ENCODE peak calls at places on chromosomes 12 and 14, in five cellular contexts. O is K562, N is HepG2, C is WTC11, D is H1. H is an unnamed sample.

GRCh38 chr12:115572440-115572839 is 705.1 kb downstream of the MED13L start:
- DNase-seq in O (no peak), N (no peak), C (no peak), D (no peak), H (no peak)

GRCh38 chr12:27237790-27238771 is 6.0 kb upstream of the STK38L start:
- DNase-seq in O (no peak), N (no peak), C (no peak), D (no peak), H (no peak)

GRCh38 chr12:72081787-72082186 is 143.1 kb downstream of the TPH2 start:
- DNase-seq in O (no peak), N (no peak), C (no peak), D (no peak), H (no peak)

GRCh38 chr14:51419685-51420084 is 179.6 kb downstream of the TMX1 start:
- DNase-seq in O (no peak), N (no peak), C (no peak), D (no peak), H (no peak)

GRCh38 chr12:26771861-26772260 is 61.1 kb downstream of the ITPR2 start:
- DNase-seq in O (no peak), N (no peak), C (no peak), D (no peak), H (no peak)

GRCh38 chr12:20018406-20018805 is 349.9 kb upstream of the PDE3A start:
- DNase-seq in O (no peak), N (no peak), C (no peak), D (no peak), H (no peak)

GRCh38 chr12:45363903-45364302 is 148.0 kb downstream of the ANO6 start:
- DNase-seq in O (no peak), N (no peak), C (no peak), D (no peak), H (peak; percentile 18)

GRCh38 chr12:47194501-47194900 is 114.7 kb upstream of the AMIGO2 start:
- DNase-seq in O (peak; percentile 20), N (no peak), C (no peak), D (no peak), H (no peak)

GRCh38 chr12:65885312-65885711 is 61.0 kb downstream of the HMGA2 start:
- DNase-seq in O (no peak), N (no peak), C (no peak), D (no peak), H (no peak)

GRCh38 chr14:103317251-103317650 is 16.8 kb upstream of the EIF5 start:
- DNase-seq in O (no peak), N (no peak), C (no peak), D (no peak), H (no peak)

GRCh38 chr12:112172556-112173324 is 47.4 kb downstream of the TRAFD1 start:
- DNase-seq in O (no peak), N (no peak), C (no peak), D (no peak), H (no peak)

GRCh38 chr14:64845878-64846277 is 33.8 kb downstream of the SPTB start:
- DNase-seq in O (no peak), N (no peak), C (no peak), D (no peak), H (no peak)

GRCh38 chr12:102425109-102426009 is 55.0 kb downstream of the IGF1 start:
- DNase-seq in O (no peak), N (no peak), C (no peak), D (no peak), H (no peak)

GRCh38 chr14:64879635-64880381 is at the start of gene SPTB:
- DNase-seq in O (peak; percentile 89), N (no peak), C (peak; percentile 59), D (no peak), H (peak; percentile 30)

GRCh38 chr12:2619136-2619535 is 175.6 kb upstream of the FKBP4 start:
- DNase-seq in O (no peak), N (no peak), C (no peak), D (no peak), H (no peak)

GRCh38 chr12:114774181-114774580 is 90.2 kb upstream of the TBX3 start:
- DNase-seq in O (no peak), N (peak; percentile 67), C (no peak), D (no peak), H (peak; percentile 74)

GRCh38 chr12:62671321-62671720 is 204.7 kb downstream of the MON2 start:
- DNase-seq in O (no peak), N (no peak), C (no peak), D (no peak), H (no peak)

GRCh38 chr12:31000751-31001150 is 72.9 kb upstream of the DDX11 start:
- DNase-seq in O (no peak), N (no peak), C (no peak), D (no peak), H (no peak)

GRCh38 chr12:106157802-106158201 is 19.0 kb upstream of the NUAK1 start:
- DNase-seq in O (no peak), N (no peak), C (no peak), D (no peak), H (no peak)

GRCh38 chr12:31820832-31821231 is 92.0 kb upstream of the AMN1 start:
- DNase-seq in O (no peak), N (no peak), C (no peak), D (no peak), H (no peak)

GRCh38 chr12:65325183-65325582 is 46.7 kb downstream of the MSRB3 start:
- DNase-seq in O (no peak), N (no peak), C (no peak), D (no peak), H (no peak)

GRCh38 chr14:68084256-68084655 is 264.7 kb downstream of the RAD51B start:
- DNase-seq in O (no peak), N (no peak), C (no peak), D (no peak), H (no peak)

GRCh38 chr12:12985817-12986408 is 14.2 kb downstream of the HEBP1 start:
- DNase-seq in O (peak; percentile 26), N (peak; percentile 11), C (peak; percentile 76), D (no peak), H (peak; percentile 59)

GRCh38 chr12:120358412-120359158 is 10.4 kb downstream of the MSI1 start:
- DNase-seq in O (no peak), N (no peak), C (peak; percentile 76), D (no peak), H (no peak)

GRCh38 chr12:86719381-86719780 is 463.2 kb upstream of the MGAT4C start:
- DNase-seq in O (no peak), N (no peak), C (no peak), D (no peak), H (no peak)

GRCh38 chr12:75622492-75622891 is 111.1 kb upstream of the KRR1 start:
- DNase-seq in O (no peak), N (no peak), C (no peak), D (no peak), H (no peak)

GRCh38 chr12:3668479-3669165 is 84.3 kb downstream of the CRACR2A start:
- DNase-seq in O (no peak), N (no peak), C (no peak), D (no peak), H (no peak)

GRCh38 chr12:109822951-109823411 is 10.2 kb downstream of the TRPV4 start:
- DNase-seq in O (no peak), N (peak; percentile 73), C (no peak), D (no peak), H (no peak)

DNA sequence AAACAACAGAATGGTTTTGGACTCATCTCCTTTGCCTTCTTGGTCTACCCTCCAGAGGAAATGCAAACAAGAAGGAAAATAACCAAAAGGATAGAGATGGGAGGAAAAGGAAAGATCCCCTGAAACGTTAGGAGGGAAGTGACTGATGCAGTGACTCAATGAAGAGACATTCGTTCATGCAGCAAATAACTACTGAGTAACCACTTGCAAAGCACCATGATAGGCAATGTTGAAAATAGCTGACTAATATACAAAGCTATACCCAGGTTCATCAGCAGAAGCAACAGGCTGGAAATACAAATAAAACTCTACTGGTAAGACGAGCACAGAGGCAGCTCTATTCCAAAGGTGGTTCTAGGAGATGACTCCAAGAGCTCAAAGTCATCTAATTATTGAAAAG is 41.8 kb downstream of the R3HDM2 start:
- DNase-seq in O (no peak), N (no peak), C (no peak), D (no peak), H (peak; percentile 76)
- TF ChIP-seq JUN in O (no peak), N (no peak), C (no peak), D (no peak), H (no peak)

DNA sequence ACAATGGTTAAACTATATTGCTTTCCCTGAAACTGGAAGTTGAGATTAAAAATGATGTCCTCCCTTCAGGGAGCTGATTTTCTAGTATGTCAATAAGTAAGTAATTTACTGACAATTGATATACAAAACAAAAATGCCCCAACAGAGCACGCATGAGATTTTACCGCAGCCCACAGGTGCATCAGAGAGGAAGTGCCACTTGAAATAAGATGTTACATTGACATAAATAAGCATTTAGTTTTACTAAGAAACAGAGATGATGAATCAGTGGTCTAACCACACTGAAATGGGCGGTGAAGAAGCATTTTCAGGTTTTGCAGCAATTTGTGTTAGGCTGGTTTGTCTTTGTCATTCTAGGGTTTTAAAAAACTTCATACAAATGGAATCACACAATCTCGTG is 8.8 kb upstream of the CLECL1 start:
- DNase-seq in O (no peak), N (no peak), C (no peak), D (no peak), H (no peak)
- TF ChIP-seq JUN in O (no peak), N (no peak), C (no peak), D (no peak), H (no peak)

DNA sequence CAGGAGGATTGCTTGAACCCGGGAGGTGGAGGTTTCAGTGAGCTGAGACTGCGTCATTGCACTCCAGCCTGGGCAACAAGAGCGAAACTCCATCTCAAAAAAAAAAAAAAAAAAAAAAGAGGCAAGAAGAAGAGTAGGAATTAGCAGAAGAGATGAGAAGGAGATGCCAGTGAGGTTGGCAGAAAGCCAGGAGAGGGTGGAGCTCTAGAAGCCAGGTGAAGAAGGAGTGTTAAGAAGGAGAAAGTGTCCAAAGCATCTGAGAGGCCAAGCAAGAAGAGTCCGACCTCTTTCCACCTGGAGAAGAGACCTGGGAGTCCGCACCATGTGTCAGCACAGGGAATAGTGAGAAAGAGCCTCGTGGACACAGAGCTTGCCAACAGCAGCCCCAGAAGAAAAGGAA is 70.3 kb downstream of the SAMD4A start:
- DNase-seq in O (no peak), N (no peak), C (no peak), D (no peak), H (no peak)
- TF ChIP-seq JUN in O (no peak), N (no peak), C (no peak), D (no peak), H (no peak)

GRCh38 chr12:76790564-76791552 is 26.9 kb downstream of the ZDHHC17 start:
- DNase-seq in O (peak; percentile 41), N (peak; percentile 12), C (no peak), D (no peak), H (peak; percentile 40)
- TF ChIP-seq JUN in O (no peak), N (no peak), C (no peak), D (no peak), H (no peak)

DNA sequence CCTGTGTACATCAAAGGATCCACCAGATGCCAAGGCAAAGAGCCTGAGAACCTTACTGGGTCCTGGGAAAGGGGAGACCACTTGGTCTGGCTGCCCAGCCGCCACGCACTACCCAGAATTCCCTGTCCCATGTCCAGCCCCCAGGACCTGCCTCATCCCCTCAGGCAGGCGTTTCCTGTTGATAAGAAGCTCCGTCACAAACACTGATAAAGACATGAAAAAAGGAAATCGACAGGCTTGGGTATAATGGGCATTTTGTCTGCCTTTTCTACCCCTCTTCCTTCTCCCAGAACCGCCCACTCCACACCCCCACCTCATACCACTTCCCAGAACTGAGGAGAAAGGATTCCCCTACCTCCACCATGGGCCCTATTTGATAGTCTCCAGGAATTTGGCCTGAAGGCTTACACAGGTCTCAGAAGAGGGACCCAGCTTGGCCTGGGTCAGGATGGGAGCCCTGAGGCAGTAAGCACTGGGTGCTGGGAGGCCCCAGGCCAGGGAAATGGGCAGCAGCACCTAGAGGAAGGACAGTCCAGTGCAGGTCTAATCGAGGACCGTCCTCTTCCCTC is 18.8 kb downstream of the ACVRL1 start:
- DNase-seq in O (peak; percentile 60), N (no peak), C (no peak), D (no peak), H (no peak)
- TF ChIP-seq JUN in O (no peak), N (no peak), C (no peak), D (no peak), H (no peak)

H was measured in A549.